ENCODE peak calls at places on chromosomes 12 and 14, in nine cellular contexts. C is adrenal gland, E is thoracic aorta, J is GM23338, G is endothelial cell, B is neural progenitor cell, O is psoas muscle, U is mucosa of descending colon, X is HFF-Myc. Q is an unnamed sample.

GRCh38 chr12:58313091-58313855 is 371.9 kb downstream of the ATP23 start:
- DNase-seq in U (no peak), B (no peak), E (no peak), J (no peak), G (no peak), C (no peak), X (no peak), O (no peak), Q (no peak)

GRCh38 chr12:79634957-79635471 is 55.8 kb downstream of the PAWR start:
- DNase-seq in G (no peak), X (no peak), E (no peak), O (no peak), J (peak; percentile 68), B (peak; percentile 67), C (no peak), U (no peak), Q (no peak)

GRCh38 chr12:53365245-53365904 is 14.6 kb upstream of the SP1 start:
- DNase-seq in C (peak; percentile 33), X (no peak), B (no peak), G (no peak), J (no peak), O (no peak), U (no peak), E (no peak), Q (no peak)

GRCh38 chr12:120998435-120998834 is 17.9 kb downstream of the C12orf43 start:
- DNase-seq in J (no peak), B (no peak), X (no peak), G (no peak), E (no peak), O (no peak), U (no peak), C (no peak), Q (no peak)

GRCh38 chr14:32898876-32899275 is 39.8 kb upstream of the NPAS3 start:
- DNase-seq in C (no peak), E (no peak), J (no peak), U (no peak), O (no peak), X (no peak), B (no peak), G (no peak), Q (no peak)

GRCh38 chr12:65362231-65362630 is 83.7 kb downstream of the MSRB3 start:
- DNase-seq in C (no peak), X (no peak), B (no peak), E (no peak), U (no peak), G (no peak), O (no peak), J (no peak), Q (no peak)

GRCh38 chr12:27151479-27151878 is 69.1 kb upstream of the C12orf71 start:
- DNase-seq in G (no peak), O (no peak), U (no peak), B (no peak), E (no peak), C (no peak), X (no peak), J (no peak), Q (no peak)

GRCh38 chr12:13173537-13173936 is 23.0 kb upstream of the EMP1 start:
- DNase-seq in E (peak; percentile 32), C (peak; percentile 49), G (no peak), U (no peak), B (peak; percentile 50), X (peak; percentile 71), O (peak; percentile 66), J (no peak), Q (no peak)

GRCh38 chr12:124567673-124568373 is 411 bp upstream of the NCOR2 start:
- DNase-seq in X (peak; percentile 69), B (no peak), G (peak; percentile 70), E (peak; percentile 80), O (peak; percentile 95), C (peak; percentile 96), U (peak; percentile 94), J (peak; percentile 75), Q (peak; percentile 82)

DNA sequence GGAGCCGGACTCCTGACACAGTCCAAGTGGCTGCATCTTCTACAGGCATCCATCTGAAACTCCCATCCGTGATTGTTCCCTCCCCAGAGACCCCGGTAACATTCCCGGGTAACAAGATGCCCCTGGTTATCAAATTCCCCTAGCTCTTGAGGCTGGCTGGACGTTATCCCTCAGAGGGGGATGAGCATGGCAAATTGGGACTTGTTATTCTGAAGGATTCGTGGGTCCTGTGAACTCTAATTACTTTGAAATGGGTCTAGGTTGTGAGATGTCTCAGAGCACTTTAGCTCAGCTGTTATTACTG is 642 bp upstream of the PAN2 start:
- DNase-seq in C (no peak), G (peak; percentile 9), J (no peak), U (no peak), B (no peak), O (no peak), X (no peak), E (no peak), Q (no peak)
- TF ChIP-seq CTCF in C (no peak), G (no peak), J (no peak), U (no peak), B (no peak), O (no peak), X (no peak), E (no peak), Q (no peak)

GRCh38 chr14:24816929-24817637 is 183.1 kb upstream of the GZMB start:
- DNase-seq in J (no peak), O (no peak), X (no peak), U (peak; percentile 74), G (no peak), C (no peak), E (no peak), B (no peak), Q (no peak)

GRCh38 chr14:24816011-24816928 is 182.3 kb upstream of the GZMB start:
- DNase-seq in O (no peak), C (peak; percentile 51), B (no peak), G (no peak), X (no peak), J (no peak), E (no peak), U (peak; percentile 44), Q (peak; percentile 20)

GRCh38 chr14:24817638-24818053 is 183.7 kb upstream of the GZMB start:
- DNase-seq in X (no peak), J (peak; percentile 30), B (peak; percentile 25), U (peak; percentile 40), E (no peak), G (peak; percentile 29), O (no peak), C (no peak), Q (peak; percentile 19)

GRCh38 chr14:24818823-24819341 is 184.9 kb upstream of the GZMB start:
- DNase-seq in O (no peak), C (no peak), B (no peak), X (no peak), J (no peak), U (peak; percentile 38), G (no peak), E (no peak), Q (no peak)

DNA sequence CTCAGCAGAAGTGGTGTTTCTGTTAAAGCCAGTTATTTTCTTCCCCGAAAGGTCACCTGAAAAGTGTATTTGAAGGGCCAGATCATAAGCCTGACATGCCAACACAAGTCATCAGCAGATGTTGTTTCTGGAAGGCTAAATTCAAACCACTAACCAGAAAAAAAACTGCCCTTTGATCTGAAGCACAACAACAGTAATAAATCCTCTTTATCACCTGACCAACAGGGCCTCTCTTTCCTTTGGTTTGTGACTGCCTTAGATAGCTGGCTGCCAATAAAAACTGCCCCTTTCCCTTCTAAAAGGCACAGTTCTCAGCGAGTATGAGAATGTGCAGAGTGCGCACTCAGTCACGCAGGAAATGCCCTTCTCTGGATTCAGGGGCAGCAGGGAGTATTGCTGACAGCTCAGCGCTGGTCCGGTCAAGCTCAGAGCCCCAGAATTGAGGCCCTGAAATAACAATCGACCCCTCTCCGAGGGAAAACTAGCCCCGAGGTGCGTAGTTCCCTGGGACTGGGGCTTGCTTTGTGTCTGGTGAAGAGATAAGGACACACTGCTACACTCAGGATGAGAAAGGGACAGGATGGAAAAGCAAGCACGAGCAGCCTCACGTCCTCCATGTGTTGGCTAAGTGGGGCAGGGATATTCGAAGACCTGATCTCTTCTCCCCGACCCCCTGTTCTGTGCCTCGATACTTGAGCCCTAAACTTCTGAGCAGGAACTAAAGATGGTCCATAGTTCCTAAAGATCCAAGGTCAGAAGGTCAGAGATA is 184.2 kb upstream of the GZMB start:
- DNase-seq in J (no peak), O (no peak), B (no peak), C (no peak), X (peak; percentile 30), U (peak; percentile 60), G (no peak), E (no peak), Q (peak; percentile 46)
- TF ChIP-seq CTCF in J (no peak), O (no peak), B (no peak), C (no peak), X (no peak), U (no peak), G (no peak), E (no peak), Q (no peak)

GRCh38 chr12:57224973-57225679 is 4.4 kb upstream of the SHMT2 start:
- DNase-seq in B (peak; percentile 81), U (peak; percentile 83), C (peak; percentile 63), O (no peak), G (peak; percentile 80), J (peak; percentile 48), E (no peak), X (no peak), Q (peak; percentile 62)

GRCh38 chr12:57224278-57224972 is 5.1 kb upstream of the SHMT2 start:
- DNase-seq in B (no peak), J (peak; percentile 86), X (no peak), G (no peak), E (no peak), O (no peak), C (no peak), U (no peak), Q (no peak)

GRCh38 chr12:57227315-57228115 is 2.0 kb upstream of the SHMT2 start:
- DNase-seq in G (no peak), J (peak; percentile 65), B (no peak), E (no peak), U (no peak), C (no peak), X (no peak), O (no peak), Q (no peak)

GRCh38 chr12:57225680-57226190 is 3.8 kb upstream of the SHMT2 start:
- DNase-seq in B (no peak), C (no peak), J (no peak), E (no peak), U (no peak), O (no peak), X (no peak), G (no peak), Q (no peak)

GRCh38 chr12:57226588-57227314 is 2.8 kb upstream of the SHMT2 start:
- DNase-seq in B (peak; percentile 74), O (no peak), J (peak; percentile 75), G (no peak), U (no peak), C (no peak), E (no peak), X (no peak), Q (no peak)
- TF ChIP-seq CTCF in B (no peak), O (no peak), J (no peak), G (no peak), U (no peak), C (no peak), E (no peak), X (no peak), Q (no peak)

DNA sequence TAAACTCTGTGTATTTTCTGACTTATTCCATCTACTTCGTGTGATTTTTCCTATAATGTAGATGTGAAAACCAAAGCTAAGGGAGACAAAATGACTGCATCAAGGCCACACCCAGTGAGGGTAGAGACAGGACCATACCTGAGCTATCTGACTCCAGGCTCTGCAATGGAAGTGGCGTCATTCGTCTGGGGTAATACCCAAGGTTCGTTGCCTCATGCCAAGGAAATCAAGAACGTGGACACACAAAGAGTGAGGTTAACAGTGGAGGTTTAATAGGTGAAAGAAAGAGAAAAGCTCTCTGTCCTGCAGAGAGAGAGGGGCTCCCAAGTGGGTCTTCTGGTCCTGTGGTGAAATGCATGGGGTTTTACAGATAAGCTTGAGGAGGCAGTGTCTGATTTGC is 285.4 kb upstream of the SFSWAP start:
- DNase-seq in C (no peak), O (no peak), X (no peak), E (no peak), G (no peak), J (no peak), U (no peak), B (no peak), Q (no peak)
- TF ChIP-seq CTCF in C (no peak), O (no peak), X (no peak), E (no peak), G (no peak), J (no peak), U (no peak), B (no peak), Q (no peak)

Q was measured in nephron progenitor cell.